ENCODE peak calls at places on chromosomes 12 and 14, in ten cellular contexts. One of them, this sample, is unnamed.

GRCh38 chr12:116423053-116423452 is 136.1 kb upstream of the MAP1LC3B2 start:
- DNase-seq in fibroblast of lung: peak
- DNase-seq in colonic mucosa: no peak
- DNase-seq in cardiac muscle cell: peak
- DNase-seq in suprapubic skin: no peak
- DNase-seq in choroid plexus epithelial cell: peak
- DNase-seq in heart right ventricle: no peak
- DNase-seq in bronchial epithelial cell: peak
- DNase-seq in astrocyte of the cerebellum: no peak
- DNase-seq in lower leg skin: no peak
- DNase-seq in this sample: peak

GRCh38 chr14:35678403-35679028 is 130.6 kb downstream of the RALGAPA1 start:
- DNase-seq in heart right ventricle: no peak
- DNase-seq in bronchial epithelial cell: no peak
- DNase-seq in cardiac muscle cell: no peak
- DNase-seq in astrocyte of the cerebellum: no peak
- DNase-seq in colonic mucosa: no peak
- DNase-seq in suprapubic skin: no peak
- DNase-seq in choroid plexus epithelial cell: no peak
- DNase-seq in lower leg skin: no peak
- DNase-seq in fibroblast of lung: no peak
- DNase-seq in this sample: no peak

GRCh38 chr12:12265571-12266388 is 1.1 kb downstream of the LRP6 start:
- DNase-seq in colonic mucosa: peak
- DNase-seq in choroid plexus epithelial cell: peak
- DNase-seq in suprapubic skin: no peak
- DNase-seq in fibroblast of lung: peak
- DNase-seq in bronchial epithelial cell: peak
- DNase-seq in astrocyte of the cerebellum: peak
- DNase-seq in cardiac muscle cell: peak
- DNase-seq in heart right ventricle: no peak
- DNase-seq in lower leg skin: no peak
- DNase-seq in this sample: peak

GRCh38 chr12:104280703-104281458 is 22.7 kb upstream of the EID3 start:
- DNase-seq in astrocyte of the cerebellum: peak
- DNase-seq in cardiac muscle cell: no peak
- DNase-seq in lower leg skin: no peak
- DNase-seq in bronchial epithelial cell: peak
- DNase-seq in colonic mucosa: no peak
- DNase-seq in choroid plexus epithelial cell: peak
- DNase-seq in suprapubic skin: no peak
- DNase-seq in fibroblast of lung: peak
- DNase-seq in heart right ventricle: no peak
- DNase-seq in this sample: peak

GRCh38 chr14:100857196-100857922 is 31.4 kb downstream of the MEG3 start:
- DNase-seq in cardiac muscle cell: no peak
- DNase-seq in colonic mucosa: no peak
- DNase-seq in fibroblast of lung: no peak
- DNase-seq in choroid plexus epithelial cell: no peak
- DNase-seq in lower leg skin: no peak
- DNase-seq in heart right ventricle: no peak
- DNase-seq in suprapubic skin: no peak
- DNase-seq in bronchial epithelial cell: no peak
- DNase-seq in astrocyte of the cerebellum: no peak
- DNase-seq in this sample: no peak

GRCh38 chr14:76501156-76501555 is 125.2 kb downstream of the ESRRB start:
- DNase-seq in fibroblast of lung: no peak
- DNase-seq in cardiac muscle cell: no peak
- DNase-seq in bronchial epithelial cell: no peak
- DNase-seq in heart right ventricle: no peak
- DNase-seq in astrocyte of the cerebellum: no peak
- DNase-seq in choroid plexus epithelial cell: no peak
- DNase-seq in colonic mucosa: no peak
- DNase-seq in suprapubic skin: no peak
- DNase-seq in lower leg skin: no peak
- DNase-seq in this sample: no peak

GRCh38 chr14:40093800-40094199 is 661.6 kb upstream of the FBXO33 start:
- DNase-seq in choroid plexus epithelial cell: no peak
- DNase-seq in lower leg skin: no peak
- DNase-seq in heart right ventricle: no peak
- DNase-seq in colonic mucosa: no peak
- DNase-seq in cardiac muscle cell: no peak
- DNase-seq in astrocyte of the cerebellum: no peak
- DNase-seq in fibroblast of lung: no peak
- DNase-seq in suprapubic skin: no peak
- DNase-seq in bronchial epithelial cell: no peak
- DNase-seq in this sample: no peak

GRCh38 chr14:30914812-30915211 is 40.5 kb downstream of the COCH start:
- DNase-seq in choroid plexus epithelial cell: no peak
- DNase-seq in astrocyte of the cerebellum: no peak
- DNase-seq in lower leg skin: no peak
- DNase-seq in heart right ventricle: no peak
- DNase-seq in cardiac muscle cell: no peak
- DNase-seq in bronchial epithelial cell: no peak
- DNase-seq in suprapubic skin: no peak
- DNase-seq in fibroblast of lung: no peak
- DNase-seq in colonic mucosa: no peak
- DNase-seq in this sample: no peak

GRCh38 chr14:71399057-71399487 is 491.8 kb downstream of the PCNX1 start:
- DNase-seq in lower leg skin: no peak
- DNase-seq in astrocyte of the cerebellum: no peak
- DNase-seq in choroid plexus epithelial cell: no peak
- DNase-seq in cardiac muscle cell: no peak
- DNase-seq in fibroblast of lung: no peak
- DNase-seq in heart right ventricle: no peak
- DNase-seq in bronchial epithelial cell: no peak
- DNase-seq in suprapubic skin: no peak
- DNase-seq in colonic mucosa: no peak
- DNase-seq in this sample: no peak

GRCh38 chr12:3223601-3224529 is 146.7 kb downstream of the TSPAN9 start:
- DNase-seq in bronchial epithelial cell: no peak
- DNase-seq in lower leg skin: no peak
- DNase-seq in choroid plexus epithelial cell: no peak
- DNase-seq in suprapubic skin: no peak
- DNase-seq in astrocyte of the cerebellum: no peak
- DNase-seq in heart right ventricle: no peak
- DNase-seq in fibroblast of lung: no peak
- DNase-seq in colonic mucosa: no peak
- DNase-seq in cardiac muscle cell: peak
- DNase-seq in this sample: no peak

GRCh38 chr14:100498068-100498467 is 89.1 kb downstream of the BEGAIN start:
- DNase-seq in heart right ventricle: no peak
- DNase-seq in bronchial epithelial cell: no peak
- DNase-seq in cardiac muscle cell: no peak
- DNase-seq in fibroblast of lung: no peak
- DNase-seq in astrocyte of the cerebellum: no peak
- DNase-seq in colonic mucosa: no peak
- DNase-seq in lower leg skin: no peak
- DNase-seq in suprapubic skin: no peak
- DNase-seq in choroid plexus epithelial cell: no peak
- DNase-seq in this sample: no peak

GRCh38 chr12:6929806-6930452 is 2.2 kb downstream of the ATN1 start:
- DNase-seq in lower leg skin: no peak
- DNase-seq in choroid plexus epithelial cell: no peak
- DNase-seq in colonic mucosa: no peak
- DNase-seq in fibroblast of lung: no peak
- DNase-seq in cardiac muscle cell: no peak
- DNase-seq in suprapubic skin: no peak
- DNase-seq in heart right ventricle: no peak
- DNase-seq in bronchial epithelial cell: no peak
- DNase-seq in astrocyte of the cerebellum: no peak
- DNase-seq in this sample: no peak

GRCh38 chr14:48771717-48772116 is 814.5 kb downstream of the RPS29 start:
- DNase-seq in choroid plexus epithelial cell: no peak
- DNase-seq in bronchial epithelial cell: no peak
- DNase-seq in colonic mucosa: no peak
- DNase-seq in heart right ventricle: no peak
- DNase-seq in astrocyte of the cerebellum: peak
- DNase-seq in suprapubic skin: no peak
- DNase-seq in fibroblast of lung: no peak
- DNase-seq in cardiac muscle cell: peak
- DNase-seq in lower leg skin: no peak
- DNase-seq in this sample: no peak

GRCh38 chr12:92973614-92974013 is 44.5 kb upstream of the EEA1 start:
- DNase-seq in heart right ventricle: no peak
- DNase-seq in lower leg skin: no peak
- DNase-seq in suprapubic skin: no peak
- DNase-seq in choroid plexus epithelial cell: peak
- DNase-seq in cardiac muscle cell: no peak
- DNase-seq in fibroblast of lung: peak
- DNase-seq in bronchial epithelial cell: peak
- DNase-seq in astrocyte of the cerebellum: peak
- DNase-seq in colonic mucosa: no peak
- DNase-seq in this sample: peak

GRCh38 chr14:75794615-75795038 is 133.6 kb downstream of the TTLL5 start:
- DNase-seq in choroid plexus epithelial cell: peak
- DNase-seq in astrocyte of the cerebellum: peak
- DNase-seq in cardiac muscle cell: peak
- DNase-seq in suprapubic skin: no peak
- DNase-seq in colonic mucosa: no peak
- DNase-seq in heart right ventricle: no peak
- DNase-seq in lower leg skin: no peak
- DNase-seq in bronchial epithelial cell: peak
- DNase-seq in fibroblast of lung: peak
- DNase-seq in this sample: peak

DNA sequence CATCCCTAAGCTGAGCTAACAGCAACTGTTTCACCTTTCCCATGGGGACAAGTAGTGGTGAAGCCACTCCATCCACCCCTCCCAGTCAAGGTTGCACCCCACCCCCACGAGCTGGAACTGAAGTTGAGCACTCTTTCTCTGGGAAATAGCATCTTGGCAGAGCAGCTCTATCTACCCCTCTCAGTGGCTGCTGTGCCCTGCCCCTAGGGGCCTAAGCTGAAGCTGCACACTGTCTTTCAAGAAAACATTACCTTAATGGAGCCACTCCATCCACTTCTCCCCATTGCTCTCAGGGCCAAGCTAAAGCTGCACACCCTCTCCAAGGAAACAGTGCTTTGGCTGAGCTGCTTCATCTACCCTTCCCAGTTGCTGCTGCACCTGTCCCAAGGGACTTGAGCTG is 170.6 kb upstream of the CCDC196 start:
- DNase-seq in suprapubic skin: no peak
- DNase-seq in fibroblast of lung: no peak
- DNase-seq in astrocyte of the cerebellum: no peak
- DNase-seq in choroid plexus epithelial cell: no peak
- DNase-seq in colonic mucosa: no peak
- DNase-seq in cardiac muscle cell: no peak
- DNase-seq in lower leg skin: no peak
- DNase-seq in heart right ventricle: no peak
- DNase-seq in bronchial epithelial cell: no peak
- DNase-seq in this sample: no peak
- TF ChIP-seq CTCF in suprapubic skin: no peak
- TF ChIP-seq CTCF in fibroblast of lung: no peak
- TF ChIP-seq CTCF in astrocyte of the cerebellum: no peak
- TF ChIP-seq CTCF in choroid plexus epithelial cell: no peak
- TF ChIP-seq CTCF in colonic mucosa: no peak
- TF ChIP-seq CTCF in cardiac muscle cell: no peak
- TF ChIP-seq CTCF in lower leg skin: no peak
- TF ChIP-seq CTCF in heart right ventricle: no peak
- TF ChIP-seq CTCF in bronchial epithelial cell: no peak
- TF ChIP-seq CTCF in this sample: no peak

GRCh38 chr12:54368016-54368708 is 3.9 kb upstream of the GPR84 start:
- DNase-seq in astrocyte of the cerebellum: no peak
- DNase-seq in fibroblast of lung: no peak
- DNase-seq in colonic mucosa: no peak
- DNase-seq in suprapubic skin: no peak
- DNase-seq in lower leg skin: no peak
- DNase-seq in choroid plexus epithelial cell: no peak
- DNase-seq in cardiac muscle cell: no peak
- DNase-seq in heart right ventricle: no peak
- DNase-seq in bronchial epithelial cell: no peak
- DNase-seq in this sample: no peak
- H3K4me3 ChIP-seq in astrocyte of the cerebellum: no peak
- H3K4me3 ChIP-seq in fibroblast of lung: no peak
- H3K4me3 ChIP-seq in colonic mucosa: no peak
- H3K4me3 ChIP-seq in suprapubic skin: peak
- H3K4me3 ChIP-seq in lower leg skin: no peak
- H3K4me3 ChIP-seq in choroid plexus epithelial cell: peak
- H3K4me3 ChIP-seq in cardiac muscle cell: no peak
- H3K4me3 ChIP-seq in heart right ventricle: no peak
- H3K4me3 ChIP-seq in bronchial epithelial cell: no peak
- H3K4me3 ChIP-seq in this sample: no peak

GRCh38 chr12:15527201-15527782 is 205.0 kb downstream of the PTPRO start:
- DNase-seq in bronchial epithelial cell: peak
- DNase-seq in fibroblast of lung: peak
- DNase-seq in cardiac muscle cell: no peak
- DNase-seq in astrocyte of the cerebellum: peak
- DNase-seq in heart right ventricle: peak
- DNase-seq in lower leg skin: no peak
- DNase-seq in suprapubic skin: no peak
- DNase-seq in choroid plexus epithelial cell: peak
- DNase-seq in colonic mucosa: peak
- DNase-seq in this sample: no peak
- TF ChIP-seq CTCF in bronchial epithelial cell: peak
- TF ChIP-seq CTCF in fibroblast of lung: peak
- TF ChIP-seq CTCF in cardiac muscle cell: peak
- TF ChIP-seq CTCF in astrocyte of the cerebellum: peak
- TF ChIP-seq CTCF in heart right ventricle: no peak
- TF ChIP-seq CTCF in lower leg skin: no peak
- TF ChIP-seq CTCF in suprapubic skin: no peak
- TF ChIP-seq CTCF in choroid plexus epithelial cell: peak
- TF ChIP-seq CTCF in colonic mucosa: peak
- TF ChIP-seq CTCF in this sample: peak

GRCh38 chr12:46386877-46387629 is 14.5 kb upstream of the SLC38A2 start:
- DNase-seq in cardiac muscle cell: no peak
- DNase-seq in suprapubic skin: no peak
- DNase-seq in colonic mucosa: no peak
- DNase-seq in lower leg skin: no peak
- DNase-seq in astrocyte of the cerebellum: no peak
- DNase-seq in fibroblast of lung: peak
- DNase-seq in choroid plexus epithelial cell: peak
- DNase-seq in heart right ventricle: peak
- DNase-seq in bronchial epithelial cell: no peak
- DNase-seq in this sample: peak

GRCh38 chr12:46383654-46384450 is 11.3 kb upstream of the SLC38A2 start:
- DNase-seq in lower leg skin: peak
- DNase-seq in astrocyte of the cerebellum: peak
- DNase-seq in colonic mucosa: peak
- DNase-seq in choroid plexus epithelial cell: peak
- DNase-seq in bronchial epithelial cell: peak
- DNase-seq in heart right ventricle: peak
- DNase-seq in cardiac muscle cell: peak
- DNase-seq in suprapubic skin: peak
- DNase-seq in fibroblast of lung: peak
- DNase-seq in this sample: peak

GRCh38 chr12:46386360-46386867 is 13.8 kb upstream of the SLC38A2 start:
- DNase-seq in bronchial epithelial cell: peak
- DNase-seq in cardiac muscle cell: no peak
- DNase-seq in suprapubic skin: no peak
- DNase-seq in heart right ventricle: no peak
- DNase-seq in colonic mucosa: no peak
- DNase-seq in fibroblast of lung: peak
- DNase-seq in choroid plexus epithelial cell: peak
- DNase-seq in lower leg skin: no peak
- DNase-seq in astrocyte of the cerebellum: peak
- DNase-seq in this sample: peak

GRCh38 chr12:46384451-46385301 is 12.1 kb upstream of the SLC38A2 start:
- DNase-seq in astrocyte of the cerebellum: no peak
- DNase-seq in bronchial epithelial cell: no peak
- DNase-seq in fibroblast of lung: peak
- DNase-seq in colonic mucosa: no peak
- DNase-seq in lower leg skin: no peak
- DNase-seq in heart right ventricle: no peak
- DNase-seq in suprapubic skin: no peak
- DNase-seq in choroid plexus epithelial cell: peak
- DNase-seq in cardiac muscle cell: no peak
- DNase-seq in this sample: no peak

GRCh38 chr12:46385439-46385838 is 12.9 kb upstream of the SLC38A2 start:
- DNase-seq in colonic mucosa: no peak
- DNase-seq in astrocyte of the cerebellum: no peak
- DNase-seq in lower leg skin: no peak
- DNase-seq in fibroblast of lung: no peak
- DNase-seq in suprapubic skin: no peak
- DNase-seq in heart right ventricle: no peak
- DNase-seq in cardiac muscle cell: no peak
- DNase-seq in choroid plexus epithelial cell: no peak
- DNase-seq in bronchial epithelial cell: no peak
- DNase-seq in this sample: peak
- H3K4me3 ChIP-seq in colonic mucosa: no peak
- H3K4me3 ChIP-seq in astrocyte of the cerebellum: no peak
- H3K4me3 ChIP-seq in lower leg skin: no peak
- H3K4me3 ChIP-seq in fibroblast of lung: no peak
- H3K4me3 ChIP-seq in suprapubic skin: no peak
- H3K4me3 ChIP-seq in heart right ventricle: no peak
- H3K4me3 ChIP-seq in cardiac muscle cell: no peak
- H3K4me3 ChIP-seq in choroid plexus epithelial cell: no peak
- H3K4me3 ChIP-seq in bronchial epithelial cell: no peak
- H3K4me3 ChIP-seq in this sample: no peak